ENCODE peak calls at places on chromosome 3, in six cellular contexts. One of them, this sample, is unnamed.
A peak's percentile ranks its signal among the peaks of the same experiment; 100 is the strongest.

GRCh38 chr3:31132132-31132769 is 237.8 kb upstream of the GADL1 start:
- DNase-seq in NCI-H2081: no peak
- DNase-seq in dorsolateral prefrontal cortex: no peak
- DNase-seq in posterior cingulate gyrus: no peak
- DNase-seq in activated T-helper 1 cell treated with anti-CD3 and anti-CD28 coated beads, Interleukin-2, amount 50 U/mL, for 16 hours: no peak
- DNase-seq in NCI-H1092: no peak
- DNase-seq in this sample: no peak

GRCh38 chr3:57545636-57546268 is 1.6 kb upstream of the DNAH12 start:
- DNase-seq in dorsolateral prefrontal cortex: no peak
- DNase-seq in NCI-H1092: no peak
- DNase-seq in posterior cingulate gyrus: no peak
- DNase-seq in NCI-H2081: no peak
- DNase-seq in activated T-helper 1 cell treated with anti-CD3 and anti-CD28 coated beads, Interleukin-2, amount 50 U/mL, for 16 hours: no peak
- DNase-seq in this sample: no peak

GRCh38 chr3:141930801-141931200 is 54.4 kb downstream of the ATP1B3 start:
- DNase-seq in NCI-H2081: no peak
- DNase-seq in NCI-H1092: no peak
- DNase-seq in posterior cingulate gyrus: peak; percentile 27
- DNase-seq in dorsolateral prefrontal cortex: no peak
- DNase-seq in activated T-helper 1 cell treated with anti-CD3 and anti-CD28 coated beads, Interleukin-2, amount 50 U/mL, for 16 hours: no peak
- DNase-seq in this sample: no peak

GRCh38 chr3:105970283-105970682 is 101.5 kb upstream of the CBLB start:
- DNase-seq in NCI-H2081: no peak
- DNase-seq in dorsolateral prefrontal cortex: no peak
- DNase-seq in activated T-helper 1 cell treated with anti-CD3 and anti-CD28 coated beads, Interleukin-2, amount 50 U/mL, for 16 hours: no peak
- DNase-seq in NCI-H1092: no peak
- DNase-seq in posterior cingulate gyrus: no peak
- DNase-seq in this sample: no peak

GRCh38 chr3:111952866-111953450 is 25.9 kb upstream of the ABHD10 start:
- DNase-seq in posterior cingulate gyrus: no peak
- DNase-seq in dorsolateral prefrontal cortex: no peak
- DNase-seq in NCI-H1092: no peak
- DNase-seq in activated T-helper 1 cell treated with anti-CD3 and anti-CD28 coated beads, Interleukin-2, amount 50 U/mL, for 16 hours: no peak
- DNase-seq in NCI-H2081: no peak
- DNase-seq in this sample: no peak

GRCh38 chr3:39429466-39429865 is 22.9 kb downstream of the RPSA start:
- DNase-seq in posterior cingulate gyrus: no peak
- DNase-seq in NCI-H2081: no peak
- DNase-seq in NCI-H1092: no peak
- DNase-seq in dorsolateral prefrontal cortex: no peak
- DNase-seq in activated T-helper 1 cell treated with anti-CD3 and anti-CD28 coated beads, Interleukin-2, amount 50 U/mL, for 16 hours: no peak
- DNase-seq in this sample: no peak

GRCh38 chr3:77256584-77257488 is 216.9 kb downstream of the ROBO2 start:
- DNase-seq in NCI-H2081: peak; percentile 77
- DNase-seq in dorsolateral prefrontal cortex: no peak
- DNase-seq in activated T-helper 1 cell treated with anti-CD3 and anti-CD28 coated beads, Interleukin-2, amount 50 U/mL, for 16 hours: no peak
- DNase-seq in NCI-H1092: peak; percentile 81
- DNase-seq in posterior cingulate gyrus: no peak
- DNase-seq in this sample: no peak

GRCh38 chr3:138082992-138083386 is 32.4 kb downstream of the DZIP1L start:
- DNase-seq in posterior cingulate gyrus: no peak
- DNase-seq in NCI-H2081: no peak
- DNase-seq in activated T-helper 1 cell treated with anti-CD3 and anti-CD28 coated beads, Interleukin-2, amount 50 U/mL, for 16 hours: no peak
- DNase-seq in dorsolateral prefrontal cortex: no peak
- DNase-seq in NCI-H1092: no peak
- DNase-seq in this sample: no peak

GRCh38 chr3:76661527-76662250 is 378.2 kb upstream of the ROBO2 start:
- DNase-seq in posterior cingulate gyrus: no peak
- DNase-seq in activated T-helper 1 cell treated with anti-CD3 and anti-CD28 coated beads, Interleukin-2, amount 50 U/mL, for 16 hours: no peak
- DNase-seq in NCI-H1092: no peak
- DNase-seq in NCI-H2081: no peak
- DNase-seq in dorsolateral prefrontal cortex: no peak
- DNase-seq in this sample: no peak

GRCh38 chr3:159988617-159989251 is at the start of gene IL12A:
- DNase-seq in NCI-H1092: peak; percentile 5
- DNase-seq in dorsolateral prefrontal cortex: peak; percentile 66
- DNase-seq in activated T-helper 1 cell treated with anti-CD3 and anti-CD28 coated beads, Interleukin-2, amount 50 U/mL, for 16 hours: peak; percentile 65
- DNase-seq in posterior cingulate gyrus: peak; percentile 95
- DNase-seq in NCI-H2081: peak; percentile 73
- DNase-seq in this sample: peak; percentile 58

GRCh38 chr3:49158108-49158709 is 7.9 kb downstream of the CCDC71 start:
- DNase-seq in NCI-H2081: no peak
- DNase-seq in posterior cingulate gyrus: peak; percentile 73
- DNase-seq in dorsolateral prefrontal cortex: no peak
- DNase-seq in activated T-helper 1 cell treated with anti-CD3 and anti-CD28 coated beads, Interleukin-2, amount 50 U/mL, for 16 hours: no peak
- DNase-seq in NCI-H1092: no peak
- DNase-seq in this sample: peak; percentile 29

GRCh38 chr3:172305552-172305951 is 142.7 kb downstream of the GHSR start:
- DNase-seq in activated T-helper 1 cell treated with anti-CD3 and anti-CD28 coated beads, Interleukin-2, amount 50 U/mL, for 16 hours: no peak
- DNase-seq in NCI-H2081: no peak
- DNase-seq in dorsolateral prefrontal cortex: no peak
- DNase-seq in posterior cingulate gyrus: no peak
- DNase-seq in NCI-H1092: no peak
- DNase-seq in this sample: no peak

GRCh38 chr3:126348308-126348920 is 8.8 kb downstream of the KLF15 start:
- DNase-seq in dorsolateral prefrontal cortex: no peak
- DNase-seq in NCI-H2081: no peak
- DNase-seq in activated T-helper 1 cell treated with anti-CD3 and anti-CD28 coated beads, Interleukin-2, amount 50 U/mL, for 16 hours: no peak
- DNase-seq in NCI-H1092: no peak
- DNase-seq in posterior cingulate gyrus: peak; percentile 67
- DNase-seq in this sample: no peak

GRCh38 chr3:13019243-13019701 is 54.0 kb downstream of the IQSEC1 start:
- DNase-seq in NCI-H1092: no peak
- DNase-seq in NCI-H2081: no peak
- DNase-seq in posterior cingulate gyrus: peak; percentile 89
- DNase-seq in activated T-helper 1 cell treated with anti-CD3 and anti-CD28 coated beads, Interleukin-2, amount 50 U/mL, for 16 hours: no peak
- DNase-seq in dorsolateral prefrontal cortex: peak; percentile 42
- DNase-seq in this sample: no peak

GRCh38 chr3:72112435-72112834 is 327.5 kb upstream of the PROK2 start:
- DNase-seq in NCI-H2081: no peak
- DNase-seq in dorsolateral prefrontal cortex: no peak
- DNase-seq in NCI-H1092: no peak
- DNase-seq in posterior cingulate gyrus: no peak
- DNase-seq in activated T-helper 1 cell treated with anti-CD3 and anti-CD28 coated beads, Interleukin-2, amount 50 U/mL, for 16 hours: no peak
- DNase-seq in this sample: no peak

GRCh38 chr3:170670504-170670903 is 84.6 kb upstream of the SLC7A14 start:
- DNase-seq in posterior cingulate gyrus: no peak
- DNase-seq in activated T-helper 1 cell treated with anti-CD3 and anti-CD28 coated beads, Interleukin-2, amount 50 U/mL, for 16 hours: no peak
- DNase-seq in dorsolateral prefrontal cortex: no peak
- DNase-seq in NCI-H1092: no peak
- DNase-seq in NCI-H2081: no peak
- DNase-seq in this sample: no peak

GRCh38 chr3:146374146-146374545 is 95.2 kb downstream of the PLSCR2 start:
- DNase-seq in posterior cingulate gyrus: no peak
- DNase-seq in NCI-H1092: no peak
- DNase-seq in activated T-helper 1 cell treated with anti-CD3 and anti-CD28 coated beads, Interleukin-2, amount 50 U/mL, for 16 hours: no peak
- DNase-seq in NCI-H2081: no peak
- DNase-seq in dorsolateral prefrontal cortex: no peak
- DNase-seq in this sample: no peak

GRCh38 chr3:184691397-184692131 is 20.3 kb downstream of the MAGEF1 start:
- DNase-seq in NCI-H2081: no peak
- DNase-seq in dorsolateral prefrontal cortex: no peak
- DNase-seq in activated T-helper 1 cell treated with anti-CD3 and anti-CD28 coated beads, Interleukin-2, amount 50 U/mL, for 16 hours: no peak
- DNase-seq in posterior cingulate gyrus: peak; percentile 90
- DNase-seq in NCI-H1092: no peak
- DNase-seq in this sample: no peak

GRCh38 chr3:78870484-78870883 is 897.3 kb downstream of the ROBO1 start:
- DNase-seq in NCI-H1092: no peak
- DNase-seq in NCI-H2081: no peak
- DNase-seq in posterior cingulate gyrus: no peak
- DNase-seq in activated T-helper 1 cell treated with anti-CD3 and anti-CD28 coated beads, Interleukin-2, amount 50 U/mL, for 16 hours: no peak
- DNase-seq in dorsolateral prefrontal cortex: no peak
- DNase-seq in this sample: no peak

GRCh38 chr3:64343692-64344440 is 118.6 kb upstream of the PRICKLE2 start:
- DNase-seq in posterior cingulate gyrus: no peak
- DNase-seq in activated T-helper 1 cell treated with anti-CD3 and anti-CD28 coated beads, Interleukin-2, amount 50 U/mL, for 16 hours: no peak
- DNase-seq in NCI-H1092: no peak
- DNase-seq in dorsolateral prefrontal cortex: no peak
- DNase-seq in NCI-H2081: no peak
- DNase-seq in this sample: no peak